ENCODE peak calls at places on chromosomes 16 and 17, in five cellular contexts. E is ovary, G is heart left ventricle, K is esophagus squamous epithelium, R is A549. T is an unnamed sample. For H3K4me1, the result is how much of the 10 kb centered on the place peaks cover.

GRCh38 chr16:48498761-48499600 is 111.0 kb downstream of the N4BP1 start:
- DNase-seq in E (peak), G (no peak), K (no peak), R (no peak), T (no peak)

GRCh38 chr17:45106101-45106500 is 26.2 kb downstream of the PLCD3 start:
- DNase-seq in E (no peak), G (no peak), K (no peak), R (no peak), T (no peak)

GRCh38 chr17:63189930-63190329 is 223.9 kb downstream of the TANC2 start:
- DNase-seq in E (no peak), G (no peak), K (no peak), R (no peak), T (no peak)

GRCh38 chr17:48608921-48609505 is 1.8 kb downstream of the HOXB7 start:
- DNase-seq in E (no peak), G (no peak), K (no peak), R (no peak), T (no peak)

GRCh38 chr16:19119564-19119963 is 5.8 kb downstream of the ITPRIPL2 start:
- DNase-seq in E (no peak), G (no peak), K (no peak), R (no peak), T (no peak)

GRCh38 chr17:47279062-47279801 is 25.6 kb downstream of the ITGB3 start:
- DNase-seq in E (peak), G (peak), K (no peak), R (no peak), T (no peak)

GRCh38 chr17:43660262-43660661 is 1.5 kb downstream of the MEOX1 start:
- DNase-seq in E (no peak), G (peak), K (no peak), R (no peak), T (no peak)

GRCh38 chr17:31579265-31579664 is 187.8 kb downstream of the RAB11FIP4 start:
- DNase-seq in E (no peak), G (no peak), K (no peak), R (no peak), T (no peak)

GRCh38 chr17:70172921-70173320 is 3.6 kb downstream of the KCNJ2 start:
- DNase-seq in E (no peak), G (no peak), K (no peak), R (no peak), T (no peak)

DNA sequence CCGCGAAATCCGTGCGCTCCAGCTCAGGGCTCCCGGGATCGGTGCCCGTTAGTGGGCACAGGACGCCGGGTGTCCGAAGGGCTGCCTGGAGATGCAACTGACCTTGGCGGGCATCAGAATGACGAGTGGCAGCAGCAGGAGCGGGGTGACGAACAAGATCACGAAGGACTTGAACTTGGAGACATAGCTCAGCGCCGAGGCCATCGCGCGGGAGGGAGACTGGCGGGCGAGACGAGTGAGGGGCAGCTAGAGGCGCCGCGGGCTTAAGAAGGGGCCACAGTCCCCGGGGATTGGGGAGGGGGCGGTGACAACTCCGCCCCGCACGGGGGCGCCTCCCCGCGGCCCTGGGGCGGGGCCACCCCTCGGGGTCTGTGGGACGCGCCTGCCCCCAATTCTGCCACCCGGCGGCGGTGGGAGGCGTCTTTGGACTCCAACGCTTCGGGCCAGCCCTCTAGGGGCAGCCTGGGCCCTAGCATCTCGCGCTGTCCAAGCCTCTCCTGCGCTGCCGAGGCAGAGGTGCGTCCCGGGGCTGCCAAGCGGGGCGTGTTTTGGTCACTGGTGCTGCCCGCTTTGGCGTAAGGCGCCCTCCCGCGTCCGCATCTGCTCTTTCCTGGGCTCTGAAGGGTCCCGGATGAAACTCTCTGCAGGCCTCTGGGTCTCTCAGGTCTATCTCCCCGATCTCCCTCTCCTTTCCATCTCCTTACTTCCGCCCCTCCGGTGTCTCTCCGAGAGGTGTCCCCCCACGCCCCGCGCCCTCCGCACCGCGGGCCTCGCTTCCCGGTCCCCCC is at the start of gene SLC13A5:
- DNase-seq in E (peak), G (no peak), K (no peak), R (peak), T (no peak)
- TF ChIP-seq CTCF in E (peak), G (peak), K (peak), R (peak), T (no peak)

DNA sequence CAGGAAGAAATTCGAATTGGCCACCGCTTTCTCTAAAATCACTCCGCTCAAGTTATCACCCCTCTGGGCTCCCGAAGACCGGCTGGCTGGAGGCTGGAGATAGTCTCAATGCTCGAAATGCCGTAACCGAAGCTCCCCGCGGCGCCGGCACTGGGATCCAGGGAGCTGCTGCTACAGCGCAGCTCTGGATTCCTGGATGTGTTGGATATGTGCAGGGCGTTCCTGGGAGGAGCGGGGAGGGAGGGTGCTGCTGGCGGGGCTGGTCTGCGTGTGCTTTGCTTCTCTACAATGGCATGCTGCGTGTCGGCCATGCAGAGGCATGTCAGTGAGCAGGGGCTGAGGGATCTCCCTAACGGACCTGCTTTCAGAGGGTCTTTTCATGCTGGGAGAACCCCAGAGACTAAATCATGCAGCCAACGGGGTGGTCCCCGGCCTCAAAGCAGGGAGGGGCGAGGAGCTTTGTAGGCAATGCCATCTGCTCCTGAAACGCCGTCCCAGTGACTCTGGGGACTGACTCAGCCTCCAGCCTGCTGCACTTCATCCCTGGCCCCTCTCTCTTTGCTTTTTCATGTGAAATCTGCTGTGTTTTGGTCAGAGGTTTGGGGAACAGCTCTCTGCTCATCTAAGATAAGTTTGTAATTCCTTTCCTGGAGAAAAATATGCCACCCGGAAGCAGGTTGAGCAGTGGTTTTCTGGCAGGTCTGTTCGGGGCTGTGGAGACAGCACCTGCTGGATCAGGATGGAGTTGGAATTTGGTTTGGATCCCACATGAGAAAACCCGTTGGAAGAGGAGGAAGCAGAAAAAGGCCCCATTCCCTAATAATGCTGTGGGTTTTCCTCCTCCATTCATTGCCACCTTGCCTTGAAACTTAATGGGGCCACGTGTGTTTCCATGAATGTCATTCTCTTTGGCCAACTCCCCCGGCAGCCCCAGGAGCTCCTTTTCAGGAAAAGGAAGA is 311.4 kb downstream of the SEC14L1 start:
- DNase-seq in E (peak), G (peak), K (no peak), R (no peak), T (no peak)
- TF ChIP-seq POLR2A in E (peak), G (no peak), K (peak), R (no peak), T (peak)

DNA sequence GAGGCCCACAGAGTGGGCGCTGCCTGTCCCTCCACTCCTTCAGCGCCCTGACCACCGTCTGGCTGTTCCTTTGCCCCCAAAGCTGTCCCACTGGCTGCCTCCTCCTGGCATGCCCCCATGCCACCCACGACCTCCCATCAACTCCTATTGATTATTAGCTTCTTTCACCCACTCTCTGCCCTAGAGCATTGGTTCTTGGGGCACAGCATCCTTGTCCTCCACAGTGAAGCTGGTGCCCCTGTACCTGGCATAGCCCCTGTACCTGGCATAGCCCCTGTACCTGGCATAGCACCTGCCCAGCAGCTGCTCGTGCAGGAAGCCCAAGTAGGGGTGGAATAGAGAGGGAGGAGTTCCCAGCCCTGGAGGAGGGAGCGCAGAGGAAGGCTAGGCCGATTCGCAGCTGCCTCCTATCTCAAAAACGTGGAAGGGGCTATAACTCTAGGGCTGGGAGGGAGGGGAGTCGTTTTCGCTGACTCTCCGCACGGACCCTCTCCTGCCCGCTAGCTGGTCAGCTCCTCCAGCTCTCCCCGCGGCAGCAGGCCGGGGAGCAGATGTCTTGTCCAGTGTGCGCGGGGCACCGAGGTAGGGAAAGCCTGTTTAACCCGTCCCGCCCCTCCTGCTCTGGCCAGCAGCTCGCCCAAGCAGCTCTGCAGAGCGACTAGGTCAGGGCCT is 5.7 kb upstream of the ACTG1 start:
- DNase-seq in E (peak), G (no peak), K (no peak), R (no peak), T (no peak)
- H3K4me1 ChIP-seq in E (under half), G (half or more), K (under half), R (under half), T (half or more)

GRCh38 chr17:76517638-76518038 is 16.4 kb upstream of the RHBDF2 start:
- DNase-seq in E (no peak), G (no peak), K (no peak), R (no peak), T (no peak)
- TF ChIP-seq CTCF in E (no peak), G (no peak), K (no peak), R (no peak), T (no peak)

GRCh38 chr16:100989-101388 is 23.0 kb downstream of the MPG start:
- DNase-seq in E (no peak), G (no peak), K (no peak), R (no peak), T (no peak)

GRCh38 chr16:97822-98221 is 19.8 kb downstream of the MPG start:
- DNase-seq in E (no peak), G (no peak), K (no peak), R (no peak), T (no peak)

GRCh38 chr16:92431-93339 is 14.7 kb downstream of the MPG start:
- DNase-seq in E (no peak), G (no peak), K (no peak), R (no peak), T (no peak)

GRCh38 chr16:101586-101985 is 23.6 kb downstream of the MPG start:
- DNase-seq in E (no peak), G (no peak), K (no peak), R (no peak), T (no peak)

GRCh38 chr16:96935-97381 is 18.9 kb downstream of the MPG start:
- DNase-seq in E (peak), G (peak), K (no peak), R (peak), T (no peak)
- TF ChIP-seq POLR2A in E (peak), G (no peak), K (no peak), R (no peak), T (no peak)

T was measured in vagina.